ENCODE peak calls at places on chromosomes 3 and 15, in eight cellular contexts. Y, G, S, C, F, N, M and U are unnamed samples.

GRCh38 chr3:38598791-38599190 is 50.7 kb downstream of the SCN5A start:
- DNase-seq in Y (no peak), G (no peak), S (no peak), C (no peak), F (no peak), N (no peak), M (no peak), U (no peak)

GRCh38 chr3:71536376-71536965 is 47.1 kb downstream of the FOXP1 start:
- DNase-seq in Y (no peak), G (no peak), S (peak), C (peak), F (no peak), N (no peak), M (no peak), U (no peak)

GRCh38 chr3:157618075-157618760 is 115.0 kb upstream of the VEPH1 start:
- DNase-seq in Y (no peak), G (peak), S (peak), C (peak), F (no peak), N (no peak), M (no peak), U (no peak)

GRCh38 chr3:10142707-10143560 is 1.4 kb downstream of the VHL start:
- DNase-seq in Y (no peak), G (no peak), S (no peak), C (peak), F (no peak), N (no peak), M (no peak), U (no peak)

GRCh38 chr3:16866447-16867025 is 18.2 kb upstream of the PLCL2 start:
- DNase-seq in Y (no peak), G (no peak), S (peak), C (peak), F (no peak), N (no peak), M (no peak), U (no peak)

GRCh38 chr3:186042036-186042435 is 66.9 kb downstream of the ETV5 start:
- DNase-seq in Y (no peak), G (no peak), S (no peak), C (no peak), F (no peak), N (no peak), M (no peak), U (no peak)

GRCh38 chr3:174639970-174640369 is 219.2 kb upstream of the NAALADL2 start:
- DNase-seq in Y (no peak), G (no peak), S (no peak), C (no peak), F (no peak), N (no peak), M (no peak), U (no peak)

GRCh38 chr3:56322862-56323261 is 145.4 kb downstream of the ERC2 start:
- DNase-seq in Y (no peak), G (no peak), S (no peak), C (no peak), F (no peak), N (no peak), M (no peak), U (no peak)

GRCh38 chr3:194040501-194041273 is 95.3 kb upstream of the HES1 start:
- DNase-seq in Y (no peak), G (no peak), S (no peak), C (no peak), F (no peak), N (no peak), M (no peak), U (no peak)

GRCh38 chr3:54121404-54122045 is 827 bp upstream of the CACNA2D3 start:
- DNase-seq in Y (peak), G (no peak), S (peak), C (peak), F (no peak), N (no peak), M (peak), U (peak)

GRCh38 chr3:123610331-123610730 is 25.5 kb upstream of the HACD2 start:
- DNase-seq in Y (no peak), G (no peak), S (no peak), C (no peak), F (no peak), N (no peak), M (no peak), U (no peak)

GRCh38 chr3:194283218-194284006 is 67.7 kb downstream of the CPN2 start:
- DNase-seq in Y (no peak), G (no peak), S (no peak), C (no peak), F (no peak), N (no peak), M (no peak), U (no peak)

GRCh38 chr3:71069797-71070196 is 513.7 kb downstream of the FOXP1 start:
- DNase-seq in Y (no peak), G (no peak), S (peak), C (peak), F (peak), N (peak), M (peak), U (no peak)

GRCh38 chr15:72229076-72229946 is 1.7 kb downstream of the PKM start:
- DNase-seq in Y (no peak), G (no peak), S (peak), C (peak), F (no peak), N (no peak), M (no peak), U (no peak)

GRCh38 chr3:51722362-51722761 is 15.5 kb downstream of the GRM2 start:
- DNase-seq in Y (no peak), G (no peak), S (no peak), C (no peak), F (no peak), N (no peak), M (no peak), U (no peak)
- TF ChIP-seq CTCF in Y (no peak), G (no peak), S (no peak), C (no peak), F (no peak), N (no peak), M (no peak), U (no peak)

DNA sequence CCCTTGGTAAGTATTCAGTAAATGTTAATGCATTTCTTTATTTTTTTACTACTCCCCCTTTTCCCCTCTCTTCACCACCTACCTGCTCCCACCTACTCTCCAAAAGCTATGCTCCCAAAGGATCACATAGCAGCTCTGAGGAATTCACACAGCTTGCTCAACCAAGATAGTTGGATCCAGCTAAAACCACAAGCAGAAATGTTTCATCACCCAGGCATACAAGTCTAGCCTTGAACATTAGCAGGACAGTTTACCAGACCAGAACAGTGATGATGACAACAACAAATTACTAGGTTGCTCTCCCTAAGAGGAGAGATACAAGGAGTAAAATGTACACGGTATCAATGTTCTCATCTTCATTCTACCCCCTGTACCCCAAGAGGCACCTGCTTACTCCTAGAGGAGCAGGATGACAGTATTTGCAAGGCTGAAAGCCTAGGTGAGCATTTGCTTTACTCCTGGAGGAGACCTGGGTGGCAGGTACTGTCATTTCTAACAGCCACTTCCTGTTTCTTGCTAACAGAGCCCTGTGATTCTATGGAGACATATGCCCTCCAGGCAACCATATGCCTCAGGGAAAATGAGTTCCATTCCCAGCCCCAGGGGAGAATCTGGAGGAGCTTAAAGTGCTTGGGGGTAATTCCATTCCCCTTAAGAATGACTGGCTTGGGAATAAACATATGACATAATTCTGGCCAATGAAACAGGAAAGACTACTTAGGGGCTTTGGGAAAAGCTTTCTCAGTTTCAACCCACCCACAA is 237.5 kb downstream of the NTRK3 start:
- DNase-seq in Y (no peak), G (peak), S (no peak), C (peak), F (no peak), N (no peak), M (no peak), U (no peak)
- TF ChIP-seq CTCF in Y (no peak), G (no peak), S (no peak), C (no peak), F (no peak), N (no peak), M (no peak), U (no peak)

GRCh38 chr15:58555168-58556027 is 123.6 kb downstream of the LIPC start:
- DNase-seq in Y (no peak), G (no peak), S (no peak), C (no peak), F (no peak), N (no peak), M (no peak), U (no peak)
- TF ChIP-seq CTCF in Y (no peak), G (no peak), S (no peak), C (peak), F (no peak), N (no peak), M (no peak), U (no peak)

DNA sequence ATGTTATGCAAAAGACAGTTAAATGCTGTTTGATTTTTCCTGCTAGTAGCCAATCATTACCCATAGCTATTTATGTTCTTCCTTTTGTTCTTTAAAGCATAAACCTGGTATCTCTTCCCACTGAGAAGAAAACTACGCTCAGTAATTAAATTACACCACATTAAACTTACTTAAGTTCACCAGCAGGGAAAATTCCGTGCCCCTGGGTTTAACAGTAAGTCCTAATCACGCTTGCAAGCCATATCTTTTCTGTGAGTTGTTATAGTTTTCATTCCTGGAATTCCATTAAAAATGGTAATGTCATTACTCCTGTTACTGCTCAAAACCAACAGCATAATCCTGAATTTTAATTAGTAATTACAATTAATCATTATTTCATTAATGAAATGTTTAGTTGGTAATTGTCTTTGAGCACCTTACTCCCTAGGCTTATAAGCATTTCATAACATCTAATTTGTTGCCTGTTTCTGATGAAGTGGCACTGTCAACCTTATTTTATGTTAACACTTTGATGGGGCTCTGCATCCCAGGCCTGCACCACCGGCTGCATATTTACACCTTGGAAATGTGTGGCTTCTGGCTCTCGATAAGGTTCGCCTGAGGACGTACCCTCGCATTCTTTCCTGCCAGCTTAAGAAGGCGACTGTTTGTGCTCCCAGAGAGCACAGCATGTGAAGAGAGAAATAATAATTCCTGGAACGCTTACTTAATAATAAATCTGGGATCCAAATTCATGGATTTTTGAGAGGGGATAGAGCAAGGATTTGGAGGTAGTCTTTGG is 763.1 kb upstream of the CFAP20DC start:
- DNase-seq in Y (no peak), G (no peak), S (peak), C (peak), F (no peak), N (no peak), M (no peak), U (no peak)
- TF ChIP-seq CTCF in Y (no peak), G (peak), S (no peak), C (no peak), F (no peak), N (no peak), M (no peak), U (peak)

DNA sequence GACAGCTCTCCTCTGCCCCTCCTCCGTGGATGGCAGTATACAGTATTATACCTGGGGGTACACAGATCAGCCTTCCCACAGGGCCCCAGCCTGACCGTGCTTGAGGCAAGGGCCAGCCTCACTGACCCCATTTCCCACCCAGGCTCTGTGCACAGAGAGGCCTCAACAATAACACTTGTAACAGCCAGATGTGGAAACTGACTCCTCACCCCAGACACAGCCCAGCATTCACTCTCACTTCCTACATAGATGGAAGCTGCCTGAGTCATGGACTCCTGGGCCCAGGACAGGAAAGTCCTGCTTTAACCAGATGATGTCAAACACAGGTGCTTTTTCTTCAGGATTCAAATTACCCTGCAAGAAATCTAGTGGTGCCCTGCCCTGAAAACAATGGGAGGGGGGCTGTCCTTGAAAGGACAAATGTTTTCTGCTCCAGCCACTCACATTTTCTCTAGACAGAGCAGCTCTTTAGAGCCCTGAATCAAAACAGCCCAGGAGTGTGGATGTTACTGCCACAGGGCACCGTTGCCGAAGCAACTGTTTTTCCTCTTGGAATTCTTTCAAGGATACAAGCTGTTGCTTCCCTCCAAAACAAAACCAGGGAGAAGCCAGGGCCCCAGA is 16.4 kb downstream of the CCDC12 start:
- DNase-seq in Y (no peak), G (no peak), S (peak), C (peak), F (no peak), N (no peak), M (no peak), U (no peak)
- TF ChIP-seq CTCF in Y (no peak), G (no peak), S (no peak), C (no peak), F (no peak), N (no peak), M (no peak), U (no peak)